ENCODE peak calls at places on chromosomes 16 and 17, in seven cellular contexts. One of them, this sample, is unnamed.

GRCh38 chr16:55526448-55526847 is 17.6 kb downstream of the LPCAT2 start:
- DNase-seq in MM.1S: no peak
- DNase-seq in neural progenitor cell: no peak
- DNase-seq in GM23338: no peak
- DNase-seq in PC-3: no peak
- DNase-seq in HCT116: no peak
- DNase-seq in hepatocyte: no peak
- DNase-seq in this sample: peak

GRCh38 chr17:73342057-73342522 is 30.3 kb upstream of the CDC42EP4 start:
- DNase-seq in MM.1S: no peak
- DNase-seq in neural progenitor cell: peak
- DNase-seq in GM23338: peak
- DNase-seq in PC-3: peak
- DNase-seq in HCT116: no peak
- DNase-seq in hepatocyte: peak
- DNase-seq in this sample: peak

GRCh38 chr17:69870091-69870530 is 204.9 kb upstream of the KCNJ16 start:
- DNase-seq in MM.1S: no peak
- DNase-seq in neural progenitor cell: peak
- DNase-seq in GM23338: no peak
- DNase-seq in PC-3: peak
- DNase-seq in HCT116: no peak
- DNase-seq in hepatocyte: no peak
- DNase-seq in this sample: peak

GRCh38 chr17:60087882-60088669 is 9.4 kb upstream of the HEATR6 start:
- DNase-seq in MM.1S: no peak
- DNase-seq in neural progenitor cell: no peak
- DNase-seq in GM23338: peak
- DNase-seq in PC-3: peak
- DNase-seq in HCT116: no peak
- DNase-seq in hepatocyte: peak
- DNase-seq in this sample: peak

GRCh38 chr17:41421116-41421515 is 3.3 kb downstream of the KRT37 start:
- DNase-seq in MM.1S: no peak
- DNase-seq in neural progenitor cell: no peak
- DNase-seq in GM23338: no peak
- DNase-seq in PC-3: peak
- DNase-seq in HCT116: no peak
- DNase-seq in hepatocyte: peak
- DNase-seq in this sample: peak

GRCh38 chr16:12239953-12240485 is 263.5 kb downstream of the SNX29 start:
- DNase-seq in MM.1S: no peak
- DNase-seq in neural progenitor cell: no peak
- DNase-seq in GM23338: no peak
- DNase-seq in PC-3: no peak
- DNase-seq in HCT116: no peak
- DNase-seq in hepatocyte: no peak
- DNase-seq in this sample: peak

GRCh38 chr17:7220593-7221280 is 999 bp downstream of the ACADVL start:
- DNase-seq in MM.1S: peak
- DNase-seq in neural progenitor cell: peak
- DNase-seq in GM23338: peak
- DNase-seq in PC-3: peak
- DNase-seq in HCT116: no peak
- DNase-seq in hepatocyte: peak
- DNase-seq in this sample: peak

GRCh38 chr16:66374176-66374575 is 7.7 kb downstream of the CDH5 start:
- DNase-seq in MM.1S: no peak
- DNase-seq in neural progenitor cell: peak
- DNase-seq in GM23338: no peak
- DNase-seq in PC-3: no peak
- DNase-seq in HCT116: no peak
- DNase-seq in hepatocyte: no peak
- DNase-seq in this sample: no peak

GRCh38 chr17:66494023-66494803 is 191.8 kb downstream of the PRKCA start:
- DNase-seq in MM.1S: no peak
- DNase-seq in neural progenitor cell: no peak
- DNase-seq in GM23338: no peak
- DNase-seq in PC-3: peak
- DNase-seq in HCT116: peak
- DNase-seq in hepatocyte: no peak
- DNase-seq in this sample: peak

GRCh38 chr16:26598989-26599785 is 467.5 kb upstream of the C16orf82 start:
- DNase-seq in MM.1S: no peak
- DNase-seq in neural progenitor cell: peak
- DNase-seq in GM23338: peak
- DNase-seq in PC-3: no peak
- DNase-seq in HCT116: no peak
- DNase-seq in hepatocyte: no peak
- DNase-seq in this sample: no peak

GRCh38 chr17:2707721-2708584 is 3.6 kb downstream of the CLUH start:
- DNase-seq in MM.1S: no peak
- DNase-seq in neural progenitor cell: peak
- DNase-seq in GM23338: peak
- DNase-seq in PC-3: no peak
- DNase-seq in HCT116: no peak
- DNase-seq in hepatocyte: peak
- DNase-seq in this sample: peak

GRCh38 chr16:17370233-17371013 is 100.3 kb downstream of the XYLT1 start:
- DNase-seq in MM.1S: no peak
- DNase-seq in neural progenitor cell: no peak
- DNase-seq in GM23338: no peak
- DNase-seq in PC-3: no peak
- DNase-seq in HCT116: no peak
- DNase-seq in hepatocyte: no peak
- DNase-seq in this sample: peak

GRCh38 chr17:17810374-17811248 is 26.2 kb downstream of the SREBF1 start:
- DNase-seq in MM.1S: no peak
- DNase-seq in neural progenitor cell: peak
- DNase-seq in GM23338: peak
- DNase-seq in PC-3: no peak
- DNase-seq in HCT116: no peak
- DNase-seq in hepatocyte: peak
- DNase-seq in this sample: peak

GRCh38 chr16:2196981-2197511 is 641 bp upstream of the CASKIN1 start:
- DNase-seq in MM.1S: no peak
- DNase-seq in neural progenitor cell: no peak
- DNase-seq in GM23338: no peak
- DNase-seq in PC-3: no peak
- DNase-seq in HCT116: no peak
- DNase-seq in hepatocyte: no peak
- DNase-seq in this sample: peak
- TF ChIP-seq EZH2 in MM.1S: peak
- TF ChIP-seq EZH2 in neural progenitor cell: no peak
- TF ChIP-seq EZH2 in GM23338: no peak
- TF ChIP-seq EZH2 in PC-3: no peak
- TF ChIP-seq EZH2 in HCT116: no peak
- TF ChIP-seq EZH2 in hepatocyte: no peak
- TF ChIP-seq EZH2 in this sample: peak

DNA sequence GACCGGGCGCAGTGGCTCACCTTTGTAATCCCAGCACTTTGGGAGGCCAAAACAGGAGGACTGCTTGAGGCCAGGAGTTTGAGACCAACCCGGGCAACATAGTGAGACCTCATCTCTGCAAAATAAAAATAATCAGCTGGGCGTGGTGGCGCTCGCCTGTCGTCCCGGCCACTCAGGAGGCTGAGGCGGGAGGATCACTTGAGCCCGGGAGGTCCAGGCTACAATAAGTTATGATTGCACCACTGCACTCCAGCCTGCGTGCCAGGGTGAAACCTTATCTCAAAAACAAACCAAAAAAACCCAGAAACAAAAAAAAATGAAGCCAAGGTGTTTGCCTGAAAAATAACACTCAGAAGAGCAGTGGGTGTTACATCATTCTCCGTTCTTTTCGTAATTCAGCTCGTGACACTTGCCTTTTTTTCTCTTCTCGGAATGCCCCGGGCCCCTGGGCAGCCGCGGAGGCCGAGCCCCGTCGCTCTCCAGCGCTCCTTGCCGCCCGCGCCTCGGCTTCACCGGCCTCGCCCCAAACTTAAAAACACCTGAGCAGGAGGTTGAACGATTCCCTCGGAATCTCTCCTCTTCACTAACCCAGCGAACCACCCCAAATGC is 17.0 kb downstream of the PRCD start:
- DNase-seq in MM.1S: peak
- DNase-seq in neural progenitor cell: peak
- DNase-seq in GM23338: peak
- DNase-seq in PC-3: peak
- DNase-seq in HCT116: no peak
- DNase-seq in hepatocyte: peak
- DNase-seq in this sample: peak
- TF ChIP-seq EZH2phosphoT487 in MM.1S: no peak
- TF ChIP-seq EZH2phosphoT487 in neural progenitor cell: no peak
- TF ChIP-seq EZH2phosphoT487 in GM23338: no peak
- TF ChIP-seq EZH2phosphoT487 in PC-3: no peak
- TF ChIP-seq EZH2phosphoT487 in HCT116: no peak
- TF ChIP-seq EZH2phosphoT487 in hepatocyte: no peak
- TF ChIP-seq EZH2phosphoT487 in this sample: no peak

GRCh38 chr17:10727192-10727591 is 2.6 kb downstream of the TMEM220 start:
- DNase-seq in MM.1S: no peak
- DNase-seq in neural progenitor cell: no peak
- DNase-seq in GM23338: no peak
- DNase-seq in PC-3: peak
- DNase-seq in HCT116: no peak
- DNase-seq in hepatocyte: no peak
- DNase-seq in this sample: peak

GRCh38 chr17:10728331-10728730 is 1.5 kb downstream of the TMEM220 start:
- DNase-seq in MM.1S: no peak
- DNase-seq in neural progenitor cell: no peak
- DNase-seq in GM23338: no peak
- DNase-seq in PC-3: no peak
- DNase-seq in HCT116: no peak
- DNase-seq in hepatocyte: no peak
- DNase-seq in this sample: no peak

GRCh38 chr17:10729334-10730193 is at the start of gene TMEM220:
- DNase-seq in MM.1S: peak
- DNase-seq in neural progenitor cell: peak
- DNase-seq in GM23338: peak
- DNase-seq in PC-3: peak
- DNase-seq in HCT116: no peak
- DNase-seq in hepatocyte: peak
- DNase-seq in this sample: peak

GRCh38 chr17:10725262-10725661 is 4.6 kb downstream of the TMEM220 start:
- DNase-seq in MM.1S: no peak
- DNase-seq in neural progenitor cell: no peak
- DNase-seq in GM23338: no peak
- DNase-seq in PC-3: no peak
- DNase-seq in HCT116: no peak
- DNase-seq in hepatocyte: no peak
- DNase-seq in this sample: no peak

GRCh38 chr17:10724546-10725195 is 5.2 kb downstream of the TMEM220 start:
- DNase-seq in MM.1S: no peak
- DNase-seq in neural progenitor cell: no peak
- DNase-seq in GM23338: no peak
- DNase-seq in PC-3: no peak
- DNase-seq in HCT116: no peak
- DNase-seq in hepatocyte: peak
- DNase-seq in this sample: no peak
- H3K27ac ChIP-seq in MM.1S: no peak
- H3K27ac ChIP-seq in neural progenitor cell: no peak
- H3K27ac ChIP-seq in GM23338: no peak
- H3K27ac ChIP-seq in PC-3: no peak
- H3K27ac ChIP-seq in HCT116: no peak
- H3K27ac ChIP-seq in hepatocyte: peak
- H3K27ac ChIP-seq in this sample: no peak

GRCh38 chr17:79127534-79128135 is 53.0 kb downstream of the ENGASE start:
- DNase-seq in MM.1S: no peak
- DNase-seq in neural progenitor cell: no peak
- DNase-seq in GM23338: no peak
- DNase-seq in PC-3: no peak
- DNase-seq in HCT116: no peak
- DNase-seq in hepatocyte: no peak
- DNase-seq in this sample: no peak

GRCh38 chr17:79126139-79126538 is 51.5 kb downstream of the ENGASE start:
- DNase-seq in MM.1S: no peak
- DNase-seq in neural progenitor cell: peak
- DNase-seq in GM23338: peak
- DNase-seq in PC-3: peak
- DNase-seq in HCT116: no peak
- DNase-seq in hepatocyte: no peak
- DNase-seq in this sample: no peak

GRCh38 chr17:79123988-79124387 is 49.4 kb downstream of the ENGASE start:
- DNase-seq in MM.1S: no peak
- DNase-seq in neural progenitor cell: no peak
- DNase-seq in GM23338: no peak
- DNase-seq in PC-3: no peak
- DNase-seq in HCT116: no peak
- DNase-seq in hepatocyte: no peak
- DNase-seq in this sample: no peak

GRCh38 chr17:79124513-79125209 is 50.0 kb downstream of the ENGASE start:
- DNase-seq in MM.1S: no peak
- DNase-seq in neural progenitor cell: no peak
- DNase-seq in GM23338: no peak
- DNase-seq in PC-3: no peak
- DNase-seq in HCT116: no peak
- DNase-seq in hepatocyte: no peak
- DNase-seq in this sample: no peak

GRCh38 chr17:79125503-79125902 is 50.9 kb downstream of the ENGASE start:
- DNase-seq in MM.1S: no peak
- DNase-seq in neural progenitor cell: peak
- DNase-seq in GM23338: no peak
- DNase-seq in PC-3: no peak
- DNase-seq in HCT116: no peak
- DNase-seq in hepatocyte: no peak
- DNase-seq in this sample: no peak
- TF ChIP-seq EZH2 in MM.1S: no peak
- TF ChIP-seq EZH2 in neural progenitor cell: no peak
- TF ChIP-seq EZH2 in GM23338: no peak
- TF ChIP-seq EZH2 in PC-3: peak
- TF ChIP-seq EZH2 in HCT116: no peak
- TF ChIP-seq EZH2 in hepatocyte: no peak
- TF ChIP-seq EZH2 in this sample: no peak

GRCh38 chr17:49969794-49970389 is 902 bp downstream of the DLX4 start:
- DNase-seq in MM.1S: no peak
- DNase-seq in neural progenitor cell: no peak
- DNase-seq in GM23338: no peak
- DNase-seq in PC-3: no peak
- DNase-seq in HCT116: no peak
- DNase-seq in hepatocyte: no peak
- DNase-seq in this sample: no peak

GRCh38 chr17:49972486-49973270 is 3.7 kb downstream of the DLX4 start:
- DNase-seq in MM.1S: no peak
- DNase-seq in neural progenitor cell: peak
- DNase-seq in GM23338: peak
- DNase-seq in PC-3: no peak
- DNase-seq in HCT116: no peak
- DNase-seq in hepatocyte: no peak
- DNase-seq in this sample: peak

GRCh38 chr17:49970498-49970897 is 1.5 kb downstream of the DLX4 start:
- DNase-seq in MM.1S: no peak
- DNase-seq in neural progenitor cell: no peak
- DNase-seq in GM23338: no peak
- DNase-seq in PC-3: no peak
- DNase-seq in HCT116: no peak
- DNase-seq in hepatocyte: no peak
- DNase-seq in this sample: no peak

GRCh38 chr17:49971848-49972485 is 3.0 kb downstream of the DLX4 start:
- DNase-seq in MM.1S: no peak
- DNase-seq in neural progenitor cell: peak
- DNase-seq in GM23338: peak
- DNase-seq in PC-3: no peak
- DNase-seq in HCT116: no peak
- DNase-seq in hepatocyte: peak
- DNase-seq in this sample: peak

GRCh38 chr17:49971199-49971847 is 2.3 kb downstream of the DLX4 start:
- DNase-seq in MM.1S: no peak
- DNase-seq in neural progenitor cell: no peak
- DNase-seq in GM23338: peak
- DNase-seq in PC-3: no peak
- DNase-seq in HCT116: no peak
- DNase-seq in hepatocyte: no peak
- DNase-seq in this sample: no peak
- TF ChIP-seq EZH2phosphoT487 in MM.1S: no peak
- TF ChIP-seq EZH2phosphoT487 in neural progenitor cell: no peak
- TF ChIP-seq EZH2phosphoT487 in GM23338: peak
- TF ChIP-seq EZH2phosphoT487 in PC-3: no peak
- TF ChIP-seq EZH2phosphoT487 in HCT116: no peak
- TF ChIP-seq EZH2phosphoT487 in hepatocyte: no peak
- TF ChIP-seq EZH2phosphoT487 in this sample: no peak